ENCODE peak calls at places on chromosomes 6 and 20, in seven cellular contexts. One of them, this sample, is unnamed.

GRCh38 chr20:16821211-16822089 is 73.3 kb downstream of the OTOR start:
- DNase-seq in iris pigment epithelial cell: peak
- DNase-seq in activated CD4-positive, alpha-beta T cell treated with anti-CD3 and anti-CD28 coated beads, Interleukin-2, amount 50 U/mL, for 1 hour: no peak
- DNase-seq in NCI-H1694 treated with DMSO at 0.1 percent for 48 hours: peak
- DNase-seq in stimulated activated CD4-positive, alpha-beta T cell treated with anti-CD3 and anti-CD28 coated beads, Interleukin-12 subunit alpha, Interleukin-12 subunit beta, amount 100 ng/mL, for 4 hours: peak
- DNase-seq in substantia nigra: no peak
- DNase-seq in H7: peak
- DNase-seq in this sample: no peak

GRCh38 chr6:109139109-109139508 is 43.8 kb downstream of the CEP57L1 start:
- DNase-seq in iris pigment epithelial cell: peak
- DNase-seq in activated CD4-positive, alpha-beta T cell treated with anti-CD3 and anti-CD28 coated beads, Interleukin-2, amount 50 U/mL, for 1 hour: no peak
- DNase-seq in NCI-H1694 treated with DMSO at 0.1 percent for 48 hours: no peak
- DNase-seq in stimulated activated CD4-positive, alpha-beta T cell treated with anti-CD3 and anti-CD28 coated beads, Interleukin-12 subunit alpha, Interleukin-12 subunit beta, amount 100 ng/mL, for 4 hours: no peak
- DNase-seq in substantia nigra: no peak
- DNase-seq in H7: no peak
- DNase-seq in this sample: no peak

GRCh38 chr6:26065952-26066380 is 21.3 kb upstream of the HFE start:
- DNase-seq in iris pigment epithelial cell: peak
- DNase-seq in activated CD4-positive, alpha-beta T cell treated with anti-CD3 and anti-CD28 coated beads, Interleukin-2, amount 50 U/mL, for 1 hour: peak
- DNase-seq in NCI-H1694 treated with DMSO at 0.1 percent for 48 hours: peak
- DNase-seq in stimulated activated CD4-positive, alpha-beta T cell treated with anti-CD3 and anti-CD28 coated beads, Interleukin-12 subunit alpha, Interleukin-12 subunit beta, amount 100 ng/mL, for 4 hours: peak
- DNase-seq in substantia nigra: peak
- DNase-seq in H7: peak
- DNase-seq in this sample: peak

GRCh38 chr6:28953039-28953872 is 29.5 kb upstream of the TRIM27 start:
- DNase-seq in iris pigment epithelial cell: peak
- DNase-seq in activated CD4-positive, alpha-beta T cell treated with anti-CD3 and anti-CD28 coated beads, Interleukin-2, amount 50 U/mL, for 1 hour: peak
- DNase-seq in NCI-H1694 treated with DMSO at 0.1 percent for 48 hours: peak
- DNase-seq in stimulated activated CD4-positive, alpha-beta T cell treated with anti-CD3 and anti-CD28 coated beads, Interleukin-12 subunit alpha, Interleukin-12 subunit beta, amount 100 ng/mL, for 4 hours: peak
- DNase-seq in substantia nigra: no peak
- DNase-seq in H7: peak
- DNase-seq in this sample: no peak

GRCh38 chr6:84625510-84625909 is 138.9 kb downstream of the TBX18 start:
- DNase-seq in iris pigment epithelial cell: peak
- DNase-seq in activated CD4-positive, alpha-beta T cell treated with anti-CD3 and anti-CD28 coated beads, Interleukin-2, amount 50 U/mL, for 1 hour: no peak
- DNase-seq in NCI-H1694 treated with DMSO at 0.1 percent for 48 hours: no peak
- DNase-seq in stimulated activated CD4-positive, alpha-beta T cell treated with anti-CD3 and anti-CD28 coated beads, Interleukin-12 subunit alpha, Interleukin-12 subunit beta, amount 100 ng/mL, for 4 hours: no peak
- DNase-seq in substantia nigra: no peak
- DNase-seq in H7: no peak
- DNase-seq in this sample: no peak

GRCh38 chr20:57953638-57954037 is 243.8 kb upstream of the PMEPA1 start:
- DNase-seq in iris pigment epithelial cell: peak
- DNase-seq in activated CD4-positive, alpha-beta T cell treated with anti-CD3 and anti-CD28 coated beads, Interleukin-2, amount 50 U/mL, for 1 hour: no peak
- DNase-seq in NCI-H1694 treated with DMSO at 0.1 percent for 48 hours: no peak
- DNase-seq in stimulated activated CD4-positive, alpha-beta T cell treated with anti-CD3 and anti-CD28 coated beads, Interleukin-12 subunit alpha, Interleukin-12 subunit beta, amount 100 ng/mL, for 4 hours: no peak
- DNase-seq in substantia nigra: no peak
- DNase-seq in H7: no peak
- DNase-seq in this sample: no peak

GRCh38 chr20:36629719-36630340 is 16.2 kb downstream of the SLA2 start:
- DNase-seq in iris pigment epithelial cell: peak
- DNase-seq in activated CD4-positive, alpha-beta T cell treated with anti-CD3 and anti-CD28 coated beads, Interleukin-2, amount 50 U/mL, for 1 hour: peak
- DNase-seq in NCI-H1694 treated with DMSO at 0.1 percent for 48 hours: no peak
- DNase-seq in stimulated activated CD4-positive, alpha-beta T cell treated with anti-CD3 and anti-CD28 coated beads, Interleukin-12 subunit alpha, Interleukin-12 subunit beta, amount 100 ng/mL, for 4 hours: no peak
- DNase-seq in substantia nigra: no peak
- DNase-seq in H7: no peak
- DNase-seq in this sample: no peak

GRCh38 chr6:1766663-1767062 is 156.9 kb downstream of the FOXC1 start:
- DNase-seq in iris pigment epithelial cell: peak
- DNase-seq in activated CD4-positive, alpha-beta T cell treated with anti-CD3 and anti-CD28 coated beads, Interleukin-2, amount 50 U/mL, for 1 hour: no peak
- DNase-seq in NCI-H1694 treated with DMSO at 0.1 percent for 48 hours: no peak
- DNase-seq in stimulated activated CD4-positive, alpha-beta T cell treated with anti-CD3 and anti-CD28 coated beads, Interleukin-12 subunit alpha, Interleukin-12 subunit beta, amount 100 ng/mL, for 4 hours: no peak
- DNase-seq in substantia nigra: no peak
- DNase-seq in H7: no peak
- DNase-seq in this sample: no peak

GRCh38 chr6:151229401-151230276 is 10.1 kb upstream of the AKAP12 start:
- DNase-seq in iris pigment epithelial cell: no peak
- DNase-seq in activated CD4-positive, alpha-beta T cell treated with anti-CD3 and anti-CD28 coated beads, Interleukin-2, amount 50 U/mL, for 1 hour: no peak
- DNase-seq in NCI-H1694 treated with DMSO at 0.1 percent for 48 hours: no peak
- DNase-seq in stimulated activated CD4-positive, alpha-beta T cell treated with anti-CD3 and anti-CD28 coated beads, Interleukin-12 subunit alpha, Interleukin-12 subunit beta, amount 100 ng/mL, for 4 hours: peak
- DNase-seq in substantia nigra: no peak
- DNase-seq in H7: no peak
- DNase-seq in this sample: no peak

GRCh38 chr20:18904192-18904591 is 90.6 kb downstream of the SCP2D1 start:
- DNase-seq in iris pigment epithelial cell: no peak
- DNase-seq in activated CD4-positive, alpha-beta T cell treated with anti-CD3 and anti-CD28 coated beads, Interleukin-2, amount 50 U/mL, for 1 hour: no peak
- DNase-seq in NCI-H1694 treated with DMSO at 0.1 percent for 48 hours: no peak
- DNase-seq in stimulated activated CD4-positive, alpha-beta T cell treated with anti-CD3 and anti-CD28 coated beads, Interleukin-12 subunit alpha, Interleukin-12 subunit beta, amount 100 ng/mL, for 4 hours: no peak
- DNase-seq in substantia nigra: no peak
- DNase-seq in H7: no peak
- DNase-seq in this sample: no peak

GRCh38 chr20:24783631-24784492 is 165.2 kb upstream of the CST7 start:
- DNase-seq in iris pigment epithelial cell: no peak
- DNase-seq in activated CD4-positive, alpha-beta T cell treated with anti-CD3 and anti-CD28 coated beads, Interleukin-2, amount 50 U/mL, for 1 hour: no peak
- DNase-seq in NCI-H1694 treated with DMSO at 0.1 percent for 48 hours: peak
- DNase-seq in stimulated activated CD4-positive, alpha-beta T cell treated with anti-CD3 and anti-CD28 coated beads, Interleukin-12 subunit alpha, Interleukin-12 subunit beta, amount 100 ng/mL, for 4 hours: no peak
- DNase-seq in substantia nigra: no peak
- DNase-seq in H7: peak
- DNase-seq in this sample: no peak

GRCh38 chr6:39357998-39358686 is 35.6 kb upstream of the KCNK16 start:
- DNase-seq in iris pigment epithelial cell: peak
- DNase-seq in activated CD4-positive, alpha-beta T cell treated with anti-CD3 and anti-CD28 coated beads, Interleukin-2, amount 50 U/mL, for 1 hour: no peak
- DNase-seq in NCI-H1694 treated with DMSO at 0.1 percent for 48 hours: peak
- DNase-seq in stimulated activated CD4-positive, alpha-beta T cell treated with anti-CD3 and anti-CD28 coated beads, Interleukin-12 subunit alpha, Interleukin-12 subunit beta, amount 100 ng/mL, for 4 hours: no peak
- DNase-seq in substantia nigra: no peak
- DNase-seq in H7: peak
- DNase-seq in this sample: no peak

GRCh38 chr6:149950423-149950822 is 8.6 kb downstream of the ULBP2 start:
- DNase-seq in iris pigment epithelial cell: no peak
- DNase-seq in activated CD4-positive, alpha-beta T cell treated with anti-CD3 and anti-CD28 coated beads, Interleukin-2, amount 50 U/mL, for 1 hour: no peak
- DNase-seq in NCI-H1694 treated with DMSO at 0.1 percent for 48 hours: no peak
- DNase-seq in stimulated activated CD4-positive, alpha-beta T cell treated with anti-CD3 and anti-CD28 coated beads, Interleukin-12 subunit alpha, Interleukin-12 subunit beta, amount 100 ng/mL, for 4 hours: no peak
- DNase-seq in substantia nigra: no peak
- DNase-seq in H7: no peak
- DNase-seq in this sample: no peak

GRCh38 chr6:42396720-42397119 is 55.0 kb downstream of the TRERF1 start:
- DNase-seq in iris pigment epithelial cell: no peak
- DNase-seq in activated CD4-positive, alpha-beta T cell treated with anti-CD3 and anti-CD28 coated beads, Interleukin-2, amount 50 U/mL, for 1 hour: no peak
- DNase-seq in NCI-H1694 treated with DMSO at 0.1 percent for 48 hours: no peak
- DNase-seq in stimulated activated CD4-positive, alpha-beta T cell treated with anti-CD3 and anti-CD28 coated beads, Interleukin-12 subunit alpha, Interleukin-12 subunit beta, amount 100 ng/mL, for 4 hours: no peak
- DNase-seq in substantia nigra: no peak
- DNase-seq in H7: peak
- DNase-seq in this sample: no peak

GRCh38 chr6:137272403-137272802 is 53.2 kb upstream of the IFNGR1 start:
- DNase-seq in iris pigment epithelial cell: no peak
- DNase-seq in activated CD4-positive, alpha-beta T cell treated with anti-CD3 and anti-CD28 coated beads, Interleukin-2, amount 50 U/mL, for 1 hour: no peak
- DNase-seq in NCI-H1694 treated with DMSO at 0.1 percent for 48 hours: no peak
- DNase-seq in stimulated activated CD4-positive, alpha-beta T cell treated with anti-CD3 and anti-CD28 coated beads, Interleukin-12 subunit alpha, Interleukin-12 subunit beta, amount 100 ng/mL, for 4 hours: no peak
- DNase-seq in substantia nigra: no peak
- DNase-seq in H7: no peak
- DNase-seq in this sample: no peak